ENCODE peak calls at places on chromosome 21, in six cellular contexts. One of them, this sample, is unnamed.

GRCh38 chr21:35070436-35070835 is 21.3 kb upstream of the RUNX1 start:
- DNase-seq in naive B cell: no peak
- DNase-seq in astrocyte of the spinal cord: no peak
- DNase-seq in NCI-H1694 treated with DMSO at 0.1 percent for 48 hours: no peak
- DNase-seq in stimulated activated CD8-positive, alpha-beta memory T cell treated with anti-CD3 and anti-CD28 coated beads, Interleukin-7, amount 100 ng/mL, for 1 hour: no peak
- DNase-seq in Kasumi-1: no peak
- DNase-seq in this sample: no peak

GRCh38 chr21:33139084-33139483 is 69.1 kb downstream of the OLIG1 start:
- DNase-seq in naive B cell: no peak
- DNase-seq in astrocyte of the spinal cord: no peak
- DNase-seq in NCI-H1694 treated with DMSO at 0.1 percent for 48 hours: no peak
- DNase-seq in stimulated activated CD8-positive, alpha-beta memory T cell treated with anti-CD3 and anti-CD28 coated beads, Interleukin-7, amount 100 ng/mL, for 1 hour: no peak
- DNase-seq in Kasumi-1: no peak
- DNase-seq in this sample: no peak

GRCh38 chr21:46124083-46124925 is 26.4 kb downstream of the COL6A2 start:
- DNase-seq in naive B cell: no peak
- DNase-seq in astrocyte of the spinal cord: no peak
- DNase-seq in NCI-H1694 treated with DMSO at 0.1 percent for 48 hours: no peak
- DNase-seq in stimulated activated CD8-positive, alpha-beta memory T cell treated with anti-CD3 and anti-CD28 coated beads, Interleukin-7, amount 100 ng/mL, for 1 hour: no peak
- DNase-seq in Kasumi-1: no peak
- DNase-seq in this sample: no peak

GRCh38 chr21:39094847-39095525 is 88.3 kb downstream of the PSMG1 start:
- DNase-seq in naive B cell: no peak
- DNase-seq in astrocyte of the spinal cord: peak
- DNase-seq in NCI-H1694 treated with DMSO at 0.1 percent for 48 hours: no peak
- DNase-seq in stimulated activated CD8-positive, alpha-beta memory T cell treated with anti-CD3 and anti-CD28 coated beads, Interleukin-7, amount 100 ng/mL, for 1 hour: no peak
- DNase-seq in Kasumi-1: no peak
- DNase-seq in this sample: peak

GRCh38 chr21:46459024-46459355 is 299 bp downstream of the DIP2A start:
- DNase-seq in naive B cell: no peak
- DNase-seq in astrocyte of the spinal cord: no peak
- DNase-seq in NCI-H1694 treated with DMSO at 0.1 percent for 48 hours: no peak
- DNase-seq in stimulated activated CD8-positive, alpha-beta memory T cell treated with anti-CD3 and anti-CD28 coated beads, Interleukin-7, amount 100 ng/mL, for 1 hour: no peak
- DNase-seq in Kasumi-1: peak
- DNase-seq in this sample: no peak

GRCh38 chr21:26441081-26441610 is 131.9 kb downstream of the CYYR1 start:
- DNase-seq in naive B cell: no peak
- DNase-seq in astrocyte of the spinal cord: no peak
- DNase-seq in NCI-H1694 treated with DMSO at 0.1 percent for 48 hours: no peak
- DNase-seq in stimulated activated CD8-positive, alpha-beta memory T cell treated with anti-CD3 and anti-CD28 coated beads, Interleukin-7, amount 100 ng/mL, for 1 hour: no peak
- DNase-seq in Kasumi-1: no peak
- DNase-seq in this sample: no peak

GRCh38 chr21:40471103-40471502 is 375.9 kb downstream of the DSCAM start:
- DNase-seq in naive B cell: no peak
- DNase-seq in astrocyte of the spinal cord: no peak
- DNase-seq in NCI-H1694 treated with DMSO at 0.1 percent for 48 hours: no peak
- DNase-seq in stimulated activated CD8-positive, alpha-beta memory T cell treated with anti-CD3 and anti-CD28 coated beads, Interleukin-7, amount 100 ng/mL, for 1 hour: no peak
- DNase-seq in Kasumi-1: peak
- DNase-seq in this sample: no peak

GRCh38 chr21:41726970-41727783 is 39.7 kb downstream of the RIPK4 start:
- DNase-seq in naive B cell: no peak
- DNase-seq in astrocyte of the spinal cord: peak
- DNase-seq in NCI-H1694 treated with DMSO at 0.1 percent for 48 hours: no peak
- DNase-seq in stimulated activated CD8-positive, alpha-beta memory T cell treated with anti-CD3 and anti-CD28 coated beads, Interleukin-7, amount 100 ng/mL, for 1 hour: no peak
- DNase-seq in Kasumi-1: no peak
- DNase-seq in this sample: peak

GRCh38 chr21:38475519-38475918 is 22.8 kb downstream of the ERG start:
- DNase-seq in naive B cell: no peak
- DNase-seq in astrocyte of the spinal cord: no peak
- DNase-seq in NCI-H1694 treated with DMSO at 0.1 percent for 48 hours: no peak
- DNase-seq in stimulated activated CD8-positive, alpha-beta memory T cell treated with anti-CD3 and anti-CD28 coated beads, Interleukin-7, amount 100 ng/mL, for 1 hour: no peak
- DNase-seq in Kasumi-1: peak
- DNase-seq in this sample: no peak